ENCODE peak calls at places on chromosomes 6 and 20, in eight cellular contexts. R is NCI-H510A treated with DMSO at 0.1 percent for 48 hours; W is esophagus squamous epithelium; P is LoVo; V is CD4-positive, alpha-beta T cell; Z is left ventricle myocardium inferior; K is NCI-H1436 treated with DMSO at 0.1 percent for 48 hours; T is omental fat pad. A is an unnamed sample.
A peak's percentile ranks its signal among the peaks of the same experiment; 100 is the strongest.

GRCh38 chr20:34922654-34923381 is 32.8 kb downstream of the GSS start:
- DNase-seq in R (no peak), W (no peak), P (peak; percentile 22), V (no peak), Z (no peak), K (no peak), T (no peak), A (no peak)

GRCh38 chr6:161618816-161619454 is 345.1 kb upstream of the AGPAT4 start:
- DNase-seq in R (peak; percentile 18), W (no peak), P (peak; percentile 16), V (no peak), Z (peak; percentile 20), K (no peak), T (no peak), A (no peak)

GRCh38 chr6:160435935-160436334 is 87.8 kb downstream of the SLC22A3 start:
- DNase-seq in R (no peak), W (no peak), P (no peak), V (no peak), Z (no peak), K (no peak), T (no peak), A (no peak)

GRCh38 chr6:45687570-45687969 is 309.8 kb upstream of the SUPT3H start:
- DNase-seq in R (no peak), W (no peak), P (no peak), V (no peak), Z (no peak), K (no peak), T (no peak), A (no peak)

GRCh38 chr6:16948376-16948775 is 153.5 kb upstream of the STMND1 start:
- DNase-seq in R (no peak), W (no peak), P (no peak), V (no peak), Z (no peak), K (no peak), T (no peak), A (no peak)

GRCh38 chr6:126826315-126826714 is 292.2 kb upstream of the RSPO3 start:
- DNase-seq in R (no peak), W (no peak), P (no peak), V (no peak), Z (no peak), K (no peak), T (no peak), A (no peak)

GRCh38 chr20:38875170-38875993 is 50.8 kb upstream of the FAM83D start:
- DNase-seq in R (no peak), W (no peak), P (no peak), V (peak; percentile 49), Z (no peak), K (no peak), T (no peak), A (peak; percentile 79)

GRCh38 chr20:9211016-9211760 is 142.3 kb downstream of the PLCB4 start:
- DNase-seq in R (no peak), W (no peak), P (no peak), V (no peak), Z (no peak), K (no peak), T (no peak), A (no peak)

GRCh38 chr6:147867827-147868226 is 359.3 kb downstream of the SAMD5 start:
- DNase-seq in R (no peak), W (no peak), P (no peak), V (no peak), Z (no peak), K (no peak), T (no peak), A (no peak)

GRCh38 chr20:62666736-62667529 is 24.6 kb downstream of the SLCO4A1 start:
- DNase-seq in R (no peak), W (no peak), P (no peak), V (no peak), Z (peak; percentile 50), K (no peak), T (no peak), A (no peak)

GRCh38 chr20:13028001-13028400 is 19.2 kb downstream of the SPTLC3 start:
- DNase-seq in R (no peak), W (no peak), P (no peak), V (no peak), Z (no peak), K (no peak), T (no peak), A (no peak)

GRCh38 chr6:14713008-14713452 is 532.8 kb upstream of the JARID2 start:
- DNase-seq in R (no peak), W (no peak), P (no peak), V (no peak), Z (peak; percentile 52), K (no peak), T (no peak), A (no peak)

GRCh38 chr6:165988757-165989456 is 178.7 kb downstream of the TBXT start:
- DNase-seq in R (no peak), W (no peak), P (no peak), V (no peak), Z (no peak), K (no peak), T (no peak), A (no peak)

GRCh38 chr20:51402201-51402600 is 140.3 kb downstream of the NFATC2 start:
- DNase-seq in R (no peak), W (no peak), P (no peak), V (peak; percentile 32), Z (no peak), K (no peak), T (no peak), A (peak; percentile 37)

GRCh38 chr20:64050261-64051032 is 1.0 kb upstream of the SOX18 start:
- DNase-seq in R (no peak), W (no peak), P (no peak), V (no peak), Z (no peak), K (no peak), T (no peak), A (no peak)

GRCh38 chr20:59784365-59785117 is 148.9 kb downstream of the SYCP2 start:
- DNase-seq in R (no peak), W (no peak), P (no peak), V (no peak), Z (no peak), K (no peak), T (no peak), A (no peak)

GRCh38 chr6:110951986-110952794 is 6.3 kb upstream of the GTF3C6 start:
- DNase-seq in R (no peak), W (no peak), P (peak; percentile 53), V (no peak), Z (no peak), K (no peak), T (no peak), A (no peak)

GRCh38 chr6:93849857-93850256 is 430.5 kb upstream of the EPHA7 start:
- DNase-seq in R (no peak), W (no peak), P (no peak), V (no peak), Z (no peak), K (no peak), T (no peak), A (no peak)

GRCh38 chr6:80520195-80520594 is 413.7 kb downstream of the BCKDHB start:
- DNase-seq in R (no peak), W (no peak), P (no peak), V (no peak), Z (no peak), K (no peak), T (no peak), A (no peak)

GRCh38 chr6:99490608-99491007 is 24.6 kb downstream of the USP45 start:
- DNase-seq in R (no peak), W (no peak), P (no peak), V (no peak), Z (no peak), K (no peak), T (no peak), A (peak; percentile 2)

GRCh38 chr6:35425284-35425683 is 26.9 kb upstream of the FANCE start:
- DNase-seq in R (no peak), W (no peak), P (no peak), V (no peak), Z (no peak), K (no peak), T (no peak), A (no peak)

GRCh38 chr20:32263398-32263954 is 14.0 kb upstream of the KIF3B start:
- DNase-seq in R (no peak), W (no peak), P (no peak), V (no peak), Z (no peak), K (no peak), T (no peak), A (no peak)

GRCh38 chr6:29354980-29355379 is 13.7 kb downstream of the OR5V1 start:
- DNase-seq in R (no peak), W (no peak), P (no peak), V (no peak), Z (no peak), K (no peak), T (no peak), A (no peak)

GRCh38 chr6:43608310-43608763 is 20.7 kb downstream of the GTPBP2 start:
- DNase-seq in R (peak; percentile 86), W (no peak), P (peak; percentile 63), V (peak; percentile 41), Z (peak; percentile 36), K (peak; percentile 14), T (peak; percentile 71), A (peak; percentile 22)

GRCh38 chr6:27894839-27895762 is 17.1 kb downstream of the OR2B2 start:
- DNase-seq in R (peak; percentile 81), W (no peak), P (peak; percentile 83), V (peak; percentile 52), Z (no peak), K (no peak), T (no peak), A (peak; percentile 38)